ENCODE peak calls at places on chromosome 22, in five cellular contexts. One of them, this sample, is unnamed.

GRCh38 chr22:28710112-28710888 is 30.7 kb upstream of the TTC28 start:
- DNase-seq in HepG2: peak
- DNase-seq in GM12878: no peak
- DNase-seq in K562: no peak
- DNase-seq in HCT116: no peak
- DNase-seq in this sample: no peak

GRCh38 chr22:45968751-45969413 is 8.1 kb downstream of the WNT7B start:
- DNase-seq in GM12878: no peak
- DNase-seq in K562: no peak
- DNase-seq in HepG2: no peak
- DNase-seq in HCT116: peak
- DNase-seq in this sample: no peak

GRCh38 chr22:31659246-31659645 is 2.8 kb downstream of the PISD start:
- DNase-seq in HCT116: no peak
- DNase-seq in K562: no peak
- DNase-seq in HepG2: no peak
- DNase-seq in GM12878: no peak
- DNase-seq in this sample: no peak

GRCh38 chr22:46661221-46661851 is 41.1 kb downstream of the GRAMD4 start:
- DNase-seq in GM12878: no peak
- DNase-seq in K562: no peak
- DNase-seq in HepG2: no peak
- DNase-seq in HCT116: peak
- DNase-seq in this sample: no peak

GRCh38 chr22:40819741-40820140 is 595 bp upstream of the SLC25A17 start:
- DNase-seq in K562: no peak
- DNase-seq in HepG2: no peak
- DNase-seq in GM12878: no peak
- DNase-seq in HCT116: no peak
- DNase-seq in this sample: no peak

GRCh38 chr22:48451891-48452290 is 1375.8 kb downstream of the BRD1 start:
- DNase-seq in GM12878: no peak
- DNase-seq in HepG2: no peak
- DNase-seq in K562: no peak
- DNase-seq in HCT116: no peak
- DNase-seq in this sample: no peak

GRCh38 chr22:47784367-47784983 is 1022.0 kb downstream of the TBC1D22A start:
- DNase-seq in GM12878: no peak
- DNase-seq in HepG2: no peak
- DNase-seq in HCT116: no peak
- DNase-seq in K562: no peak
- DNase-seq in this sample: peak

GRCh38 chr22:46108564-46109473 is 41.5 kb upstream of the PPARA start:
- DNase-seq in K562: peak
- DNase-seq in HepG2: peak
- DNase-seq in HCT116: no peak
- DNase-seq in GM12878: no peak
- DNase-seq in this sample: no peak

GRCh38 chr22:30602049-30602448 is 4.9 kb upstream of the TCN2 start:
- DNase-seq in HepG2: peak
- DNase-seq in HCT116: peak
- DNase-seq in GM12878: no peak
- DNase-seq in K562: peak
- DNase-seq in this sample: no peak

GRCh38 chr22:24507742-24508141 is 12.6 kb downstream of the UPB1 start:
- DNase-seq in HepG2: no peak
- DNase-seq in GM12878: no peak
- DNase-seq in K562: no peak
- DNase-seq in HCT116: no peak
- DNase-seq in this sample: peak

GRCh38 chr22:36386351-36386899 is 1.3 kb downstream of the MYH9 start:
- DNase-seq in HepG2: no peak
- DNase-seq in HCT116: no peak
- DNase-seq in GM12878: peak
- DNase-seq in K562: peak
- DNase-seq in this sample: no peak
- TF ChIP-seq SIN3A in HepG2: no peak
- TF ChIP-seq SIN3A in HCT116: peak
- TF ChIP-seq SIN3A in GM12878: peak
- TF ChIP-seq SIN3A in K562: no peak
- TF ChIP-seq SIN3A in this sample: no peak

DNA sequence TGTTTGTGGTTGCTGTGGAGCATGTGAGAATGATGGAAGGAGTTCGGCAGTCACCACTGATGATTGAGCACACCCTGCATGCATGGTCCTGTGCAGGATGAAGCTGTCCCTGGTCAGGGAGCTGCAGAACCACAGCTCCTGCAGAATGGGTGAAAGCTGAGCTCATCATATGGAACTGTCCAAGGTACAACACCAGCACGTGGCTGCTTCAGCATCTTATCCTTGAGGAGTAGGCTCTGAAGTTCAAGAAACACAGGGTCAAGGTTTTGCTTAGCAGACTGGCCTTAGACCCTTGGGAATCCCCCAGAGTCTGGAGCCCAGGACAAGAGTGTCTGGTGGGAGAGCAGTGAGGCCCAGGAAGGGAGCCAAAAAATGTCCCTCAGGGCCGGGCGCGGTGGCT is 182.4 kb upstream of the LARGE1 start:
- DNase-seq in HepG2: no peak
- DNase-seq in HCT116: no peak
- DNase-seq in K562: no peak
- DNase-seq in GM12878: no peak
- DNase-seq in this sample: no peak
- TF ChIP-seq CEBPB in HepG2: no peak
- TF ChIP-seq CEBPB in HCT116: no peak
- TF ChIP-seq CEBPB in K562: no peak
- TF ChIP-seq CEBPB in GM12878: no peak
- TF ChIP-seq CEBPB in this sample: no peak

GRCh38 chr22:43008509-43008908 is 6.4 kb downstream of the PACSIN2 start:
- DNase-seq in HepG2: no peak
- DNase-seq in K562: no peak
- DNase-seq in GM12878: no peak
- DNase-seq in HCT116: no peak
- DNase-seq in this sample: no peak
- TF ChIP-seq ZNF274 in HepG2: no peak
- TF ChIP-seq ZNF274 in K562: no peak
- TF ChIP-seq ZNF274 in GM12878: no peak
- TF ChIP-seq ZNF274 in HCT116: no peak
- TF ChIP-seq ZNF274 in this sample: no peak

GRCh38 chr22:37623075-37624016 is 14.7 kb downstream of the GGA1 start:
- DNase-seq in HCT116: no peak
- DNase-seq in K562: peak
- DNase-seq in HepG2: peak
- DNase-seq in GM12878: no peak
- DNase-seq in this sample: no peak

GRCh38 chr22:37626144-37626543 is 13.3 kb upstream of the SH3BP1 start:
- DNase-seq in HCT116: no peak
- DNase-seq in GM12878: no peak
- DNase-seq in HepG2: no peak
- DNase-seq in K562: no peak
- DNase-seq in this sample: no peak

GRCh38 chr22:37625737-37626136 is 13.7 kb upstream of the SH3BP1 start:
- DNase-seq in HCT116: no peak
- DNase-seq in K562: no peak
- DNase-seq in HepG2: no peak
- DNase-seq in GM12878: no peak
- DNase-seq in this sample: no peak

GRCh38 chr22:37624017-37624365 is 15.4 kb downstream of the GGA1 start:
- DNase-seq in GM12878: no peak
- DNase-seq in HepG2: no peak
- DNase-seq in HCT116: no peak
- DNase-seq in K562: no peak
- DNase-seq in this sample: no peak

DNA sequence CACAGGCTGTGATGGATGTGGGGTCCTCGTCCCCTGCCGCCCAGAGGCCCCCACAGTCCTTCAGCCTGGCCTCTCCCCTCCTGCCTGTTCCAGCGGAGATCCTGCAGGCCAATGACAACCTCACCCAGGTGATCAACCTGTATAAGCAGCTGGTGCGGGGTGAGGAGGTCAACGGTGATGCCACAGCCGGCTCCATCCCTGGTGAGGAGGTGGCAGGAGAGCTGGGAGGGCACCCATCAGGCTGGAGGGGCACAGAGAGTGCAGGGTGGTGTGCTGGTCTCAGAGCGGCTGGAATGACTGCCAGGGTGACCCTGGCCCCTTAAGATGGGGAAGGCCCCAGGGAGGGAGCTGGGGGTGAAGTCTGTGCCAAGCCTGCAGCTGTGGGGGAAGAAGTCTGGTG is 14.6 kb upstream of the SH3BP1 start:
- DNase-seq in HCT116: no peak
- DNase-seq in HepG2: no peak
- DNase-seq in GM12878: no peak
- DNase-seq in K562: no peak
- DNase-seq in this sample: no peak
- TF ChIP-seq SIN3A in HCT116: no peak
- TF ChIP-seq SIN3A in HepG2: no peak
- TF ChIP-seq SIN3A in GM12878: no peak
- TF ChIP-seq SIN3A in K562: no peak
- TF ChIP-seq SIN3A in this sample: no peak

DNA sequence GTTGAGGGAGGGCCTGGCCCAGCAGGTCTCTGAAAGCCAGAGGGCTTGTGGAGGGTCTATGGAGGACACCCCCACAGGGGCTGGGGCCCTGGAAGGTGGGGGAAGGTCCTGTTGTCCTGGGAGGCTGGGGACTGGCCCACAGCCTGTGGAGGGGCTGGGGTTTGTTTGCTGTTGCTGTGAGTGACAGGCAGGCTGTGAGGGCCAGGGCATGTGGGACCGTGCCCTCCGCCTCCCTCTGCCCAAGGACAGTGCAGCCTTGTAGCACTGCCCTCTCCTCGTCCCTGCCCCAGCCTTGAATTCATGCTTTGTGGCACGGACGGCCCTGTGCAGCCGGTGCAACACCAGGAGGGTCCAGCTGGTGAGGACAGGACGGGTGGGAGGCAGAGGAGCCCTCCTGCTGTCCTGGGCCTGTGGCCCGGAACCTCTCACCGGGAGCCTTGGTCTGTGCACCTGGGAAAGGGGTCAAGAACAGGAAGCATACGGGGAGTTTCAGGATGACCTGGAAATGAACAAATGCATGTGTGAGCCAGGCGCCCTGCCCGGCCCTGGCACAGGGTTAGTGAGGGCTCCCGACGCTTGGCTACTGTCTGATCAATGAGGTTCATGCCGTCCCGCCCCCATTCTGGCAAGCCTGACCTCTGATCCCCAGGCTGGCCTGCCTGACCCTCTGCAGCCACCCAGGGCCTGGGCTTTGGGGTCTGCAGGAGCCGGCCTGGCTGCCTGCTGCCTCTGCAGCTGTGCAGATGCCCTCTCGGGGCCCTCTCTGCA is 37.4 kb upstream of the PRODH start:
- DNase-seq in HCT116: no peak
- DNase-seq in GM12878: no peak
- DNase-seq in K562: no peak
- DNase-seq in HepG2: no peak
- DNase-seq in this sample: no peak
- TF ChIP-seq CEBPB in HCT116: no peak
- TF ChIP-seq CEBPB in GM12878: no peak
- TF ChIP-seq CEBPB in K562: no peak
- TF ChIP-seq CEBPB in HepG2: no peak
- TF ChIP-seq CEBPB in this sample: no peak

GRCh38 chr22:43186272-43187170 is at the start of gene TTLL12:
- DNase-seq in K562: peak
- DNase-seq in HCT116: no peak
- DNase-seq in GM12878: no peak
- DNase-seq in HepG2: no peak
- DNase-seq in this sample: no peak
- TF ChIP-seq ZNF274 in K562: no peak
- TF ChIP-seq ZNF274 in HCT116: no peak
- TF ChIP-seq ZNF274 in GM12878: no peak
- TF ChIP-seq ZNF274 in HepG2: no peak
- TF ChIP-seq ZNF274 in this sample: no peak

GRCh38 chr22:19846620-19847344 is 7.9 kb downstream of the GNB1L start:
- DNase-seq in K562: no peak
- DNase-seq in HepG2: no peak
- DNase-seq in GM12878: no peak
- DNase-seq in HCT116: no peak
- DNase-seq in this sample: no peak

GRCh38 chr22:19843107-19843856 is 11.4 kb downstream of the GNB1L start:
- DNase-seq in HepG2: no peak
- DNase-seq in GM12878: no peak
- DNase-seq in HCT116: no peak
- DNase-seq in K562: no peak
- DNase-seq in this sample: no peak

GRCh38 chr22:19845369-19845722 is 9.3 kb downstream of the GNB1L start:
- DNase-seq in HCT116: no peak
- DNase-seq in GM12878: no peak
- DNase-seq in K562: no peak
- DNase-seq in HepG2: no peak
- DNase-seq in this sample: no peak

GRCh38 chr22:19843857-19844422 is 10.7 kb downstream of the GNB1L start:
- DNase-seq in HepG2: no peak
- DNase-seq in HCT116: no peak
- DNase-seq in GM12878: no peak
- DNase-seq in K562: no peak
- DNase-seq in this sample: no peak

GRCh38 chr22:19844423-19845368 is 10.0 kb downstream of the GNB1L start:
- DNase-seq in HepG2: no peak
- DNase-seq in GM12878: no peak
- DNase-seq in HCT116: no peak
- DNase-seq in K562: no peak
- DNase-seq in this sample: peak
- TF ChIP-seq SIN3A in HepG2: no peak
- TF ChIP-seq SIN3A in GM12878: no peak
- TF ChIP-seq SIN3A in HCT116: no peak
- TF ChIP-seq SIN3A in K562: no peak
- TF ChIP-seq SIN3A in this sample: no peak

DNA sequence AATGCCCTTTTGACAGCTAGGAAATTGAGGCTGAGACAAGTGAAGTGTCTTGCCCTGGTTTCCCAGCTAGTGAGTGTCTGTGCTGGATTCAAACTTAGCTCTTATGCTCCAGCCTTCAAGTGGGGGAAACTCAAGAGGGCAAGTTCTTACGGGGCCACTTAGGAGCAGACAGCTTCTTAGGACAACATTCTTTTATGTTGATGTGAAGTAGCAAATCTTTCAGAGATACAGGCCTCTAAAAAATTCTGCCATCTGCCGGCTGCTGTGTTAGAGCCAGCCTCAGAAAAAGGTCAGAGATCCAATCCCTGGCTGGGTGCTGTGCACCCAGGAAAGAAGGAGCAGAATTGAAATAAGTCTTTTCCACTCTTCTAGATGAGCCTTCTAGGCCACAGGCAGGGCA is 26.6 kb downstream of the TIMP3 start:
- DNase-seq in HCT116: no peak
- DNase-seq in GM12878: no peak
- DNase-seq in K562: no peak
- DNase-seq in HepG2: no peak
- DNase-seq in this sample: no peak
- TF ChIP-seq CEBPB in HCT116: no peak
- TF ChIP-seq CEBPB in GM12878: no peak
- TF ChIP-seq CEBPB in K562: no peak
- TF ChIP-seq CEBPB in HepG2: no peak
- TF ChIP-seq CEBPB in this sample: no peak

DNA sequence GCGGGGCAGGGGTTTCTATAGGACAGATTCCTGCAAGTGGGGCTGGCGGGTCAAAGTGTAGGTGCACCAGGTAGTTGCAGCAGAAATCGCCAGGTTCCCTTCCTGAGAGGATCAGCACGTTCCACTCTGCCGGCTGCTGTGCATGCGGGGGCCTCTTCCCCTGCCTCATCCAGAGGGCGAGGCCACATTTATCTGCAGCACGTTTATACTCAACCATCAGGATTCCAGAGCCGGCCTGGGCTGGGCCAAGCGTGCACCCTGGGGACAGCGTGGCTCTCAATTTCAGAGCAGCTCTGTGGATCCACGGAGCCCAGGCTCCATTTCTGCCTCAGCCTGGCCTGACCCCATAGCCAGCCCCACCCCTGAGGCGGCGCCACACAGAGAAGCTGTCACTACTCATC is 45.7 kb upstream of the RTL6 start:
- DNase-seq in HepG2: no peak
- DNase-seq in K562: no peak
- DNase-seq in GM12878: no peak
- DNase-seq in HCT116: no peak
- DNase-seq in this sample: no peak
- TF ChIP-seq ZNF274 in HepG2: no peak
- TF ChIP-seq ZNF274 in K562: no peak
- TF ChIP-seq ZNF274 in GM12878: no peak
- TF ChIP-seq ZNF274 in HCT116: no peak
- TF ChIP-seq ZNF274 in this sample: no peak